ENCODE peak calls at places on chromosomes 7 and 10, in six cellular contexts. One of them, this sample, is unnamed.

GRCh38 chr10:5743736-5744135 is 59.1 kb downstream of the TASOR2 start:
- DNase-seq in upper lobe of right lung: no peak
- DNase-seq in IMR-90: no peak
- DNase-seq in MM.1S: no peak
- DNase-seq in DND-41: no peak
- DNase-seq in aorta: no peak
- DNase-seq in this sample: no peak

GRCh38 chr7:57305192-57305748 is 144.7 kb upstream of the ZNF716 start:
- DNase-seq in upper lobe of right lung: no peak
- DNase-seq in IMR-90: no peak
- DNase-seq in MM.1S: no peak
- DNase-seq in DND-41: peak
- DNase-seq in aorta: no peak
- DNase-seq in this sample: no peak

GRCh38 chr7:105806592-105807266 is 69.7 kb downstream of the ATXN7L1 start:
- DNase-seq in upper lobe of right lung: no peak
- DNase-seq in IMR-90: peak
- DNase-seq in MM.1S: no peak
- DNase-seq in DND-41: no peak
- DNase-seq in aorta: no peak
- DNase-seq in this sample: peak

GRCh38 chr10:102473445-102474331 is 22.3 kb upstream of the C10orf95 start:
- DNase-seq in upper lobe of right lung: no peak
- DNase-seq in IMR-90: no peak
- DNase-seq in MM.1S: no peak
- DNase-seq in DND-41: no peak
- DNase-seq in aorta: no peak
- DNase-seq in this sample: peak

GRCh38 chr10:3906511-3907111 is 121.6 kb upstream of the KLF6 start:
- DNase-seq in upper lobe of right lung: no peak
- DNase-seq in IMR-90: peak
- DNase-seq in MM.1S: no peak
- DNase-seq in DND-41: no peak
- DNase-seq in aorta: no peak
- DNase-seq in this sample: no peak

GRCh38 chr7:50142421-50143113 is 49.5 kb upstream of the ZPBP start:
- DNase-seq in upper lobe of right lung: no peak
- DNase-seq in IMR-90: peak
- DNase-seq in MM.1S: peak
- DNase-seq in DND-41: peak
- DNase-seq in aorta: no peak
- DNase-seq in this sample: peak

GRCh38 chr7:157558516-157558874 is 221.7 kb downstream of the DNAJB6 start:
- DNase-seq in upper lobe of right lung: peak
- DNase-seq in IMR-90: no peak
- DNase-seq in MM.1S: no peak
- DNase-seq in DND-41: no peak
- DNase-seq in aorta: peak
- DNase-seq in this sample: no peak

GRCh38 chr10:101818958-101819633 is 852 bp upstream of the OGA start:
- DNase-seq in upper lobe of right lung: peak
- DNase-seq in IMR-90: no peak
- DNase-seq in MM.1S: peak
- DNase-seq in DND-41: no peak
- DNase-seq in aorta: no peak
- DNase-seq in this sample: peak

GRCh38 chr10:95196053-95196452 is 2.0 kb downstream of the ACSM6 start:
- DNase-seq in upper lobe of right lung: no peak
- DNase-seq in IMR-90: peak
- DNase-seq in MM.1S: no peak
- DNase-seq in DND-41: no peak
- DNase-seq in aorta: no peak
- DNase-seq in this sample: no peak

GRCh38 chr10:72858103-72858502 is 35.4 kb upstream of the OIT3 start:
- DNase-seq in upper lobe of right lung: no peak
- DNase-seq in IMR-90: no peak
- DNase-seq in MM.1S: no peak
- DNase-seq in DND-41: no peak
- DNase-seq in aorta: no peak
- DNase-seq in this sample: no peak

GRCh38 chr10:103654925-103655324 is 161.4 kb downstream of the NEURL1 start:
- DNase-seq in upper lobe of right lung: no peak
- DNase-seq in IMR-90: no peak
- DNase-seq in MM.1S: no peak
- DNase-seq in DND-41: no peak
- DNase-seq in aorta: no peak
- DNase-seq in this sample: no peak

GRCh38 chr10:43851030-43851429 is 202.3 kb upstream of the ZNF32 start:
- DNase-seq in upper lobe of right lung: no peak
- DNase-seq in IMR-90: no peak
- DNase-seq in MM.1S: no peak
- DNase-seq in DND-41: no peak
- DNase-seq in aorta: no peak
- DNase-seq in this sample: no peak

GRCh38 chr7:96532428-96532922 is 177.2 kb downstream of the SEM1 start:
- DNase-seq in upper lobe of right lung: no peak
- DNase-seq in IMR-90: no peak
- DNase-seq in MM.1S: no peak
- DNase-seq in DND-41: no peak
- DNase-seq in aorta: no peak
- DNase-seq in this sample: no peak

GRCh38 chr7:142720981-142721380 is 28.3 kb upstream of the PRSS1 start:
- DNase-seq in upper lobe of right lung: no peak
- DNase-seq in IMR-90: no peak
- DNase-seq in MM.1S: no peak
- DNase-seq in DND-41: no peak
- DNase-seq in aorta: no peak
- DNase-seq in this sample: no peak

GRCh38 chr7:121395961-121396757 is at the start of gene FAM3C:
- DNase-seq in upper lobe of right lung: peak
- DNase-seq in IMR-90: peak
- DNase-seq in MM.1S: peak
- DNase-seq in DND-41: peak
- DNase-seq in aorta: peak
- DNase-seq in this sample: peak

GRCh38 chr7:121392277-121393004 is 3.7 kb downstream of the FAM3C start:
- DNase-seq in upper lobe of right lung: no peak
- DNase-seq in IMR-90: no peak
- DNase-seq in MM.1S: no peak
- DNase-seq in DND-41: no peak
- DNase-seq in aorta: no peak
- DNase-seq in this sample: no peak

GRCh38 chr7:121395494-121395960 is 581 bp downstream of the FAM3C start:
- DNase-seq in upper lobe of right lung: no peak
- DNase-seq in IMR-90: peak
- DNase-seq in MM.1S: peak
- DNase-seq in DND-41: peak
- DNase-seq in aorta: no peak
- DNase-seq in this sample: peak

GRCh38 chr7:121393005-121393366 is 3.1 kb downstream of the FAM3C start:
- DNase-seq in upper lobe of right lung: no peak
- DNase-seq in IMR-90: no peak
- DNase-seq in MM.1S: no peak
- DNase-seq in DND-41: no peak
- DNase-seq in aorta: no peak
- DNase-seq in this sample: no peak

DNA sequence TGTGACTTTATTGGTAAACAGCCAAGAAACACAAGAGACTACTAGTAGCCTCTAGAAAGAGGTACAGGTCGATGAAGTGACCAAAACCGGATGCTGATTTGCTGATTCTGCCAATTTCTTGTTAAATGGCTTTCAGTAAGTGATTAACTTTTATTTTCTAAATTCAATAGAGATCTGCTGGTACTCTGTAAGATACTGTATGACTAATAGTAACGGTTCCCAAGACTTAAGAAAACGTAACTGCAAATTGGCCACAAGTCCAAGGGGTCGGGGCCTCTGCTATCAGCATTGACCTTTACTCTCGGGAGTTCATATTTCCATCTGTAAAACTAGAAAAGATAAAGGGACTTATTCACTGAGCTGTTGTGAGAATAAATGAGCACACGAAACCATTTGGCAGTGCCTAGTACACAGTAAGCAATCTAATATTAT is 1.4 kb downstream of the FAM3C start:
- DNase-seq in upper lobe of right lung: no peak
- DNase-seq in IMR-90: no peak
- DNase-seq in MM.1S: peak
- DNase-seq in DND-41: no peak
- DNase-seq in aorta: no peak
- DNase-seq in this sample: no peak
- H3K27ac ChIP-seq in upper lobe of right lung: no peak
- H3K27ac ChIP-seq in IMR-90: no peak
- H3K27ac ChIP-seq in MM.1S: peak
- H3K27ac ChIP-seq in DND-41: no peak
- H3K27ac ChIP-seq in aorta: no peak
- H3K27ac ChIP-seq in this sample: peak

DNA sequence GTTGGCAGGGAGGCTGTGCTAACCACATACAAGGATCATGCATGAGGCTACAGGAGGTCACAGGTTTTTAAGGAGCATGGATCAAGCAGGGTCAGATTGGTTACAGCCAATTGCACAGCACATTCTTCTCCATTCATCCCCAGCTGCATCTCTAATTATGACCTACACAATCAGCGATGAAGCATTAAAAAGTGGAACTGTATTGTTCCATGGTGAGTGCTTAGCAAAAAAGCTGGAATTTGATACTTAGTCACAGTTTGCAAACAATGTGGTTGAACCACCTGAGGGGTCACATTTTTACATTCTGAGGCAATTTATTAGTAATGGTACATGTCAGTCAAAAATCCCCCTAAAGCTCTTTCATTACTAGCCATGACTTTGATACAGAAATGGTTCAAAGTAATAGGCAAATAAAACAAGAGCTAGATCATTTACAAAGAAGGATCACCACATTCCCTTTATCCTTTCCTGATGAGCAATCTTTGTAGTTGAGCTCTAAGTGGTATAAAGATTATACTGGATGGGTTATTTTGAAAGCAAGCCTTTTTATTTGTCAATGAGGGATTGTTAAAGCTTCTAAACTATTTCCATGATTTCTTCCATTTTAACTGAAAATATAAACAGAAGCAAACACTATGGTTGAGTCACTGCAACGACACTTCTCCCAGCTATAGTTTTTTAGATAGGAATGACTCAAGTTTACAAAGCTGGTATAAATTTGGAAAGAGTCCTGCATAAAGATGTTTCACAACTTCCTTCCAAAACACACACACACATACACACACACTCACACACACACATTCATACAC is 217.8 kb upstream of the SEMA3A start:
- DNase-seq in upper lobe of right lung: no peak
- DNase-seq in IMR-90: peak
- DNase-seq in MM.1S: no peak
- DNase-seq in DND-41: no peak
- DNase-seq in aorta: no peak
- DNase-seq in this sample: no peak
- H3K4me3 ChIP-seq in upper lobe of right lung: no peak
- H3K4me3 ChIP-seq in IMR-90: peak
- H3K4me3 ChIP-seq in MM.1S: no peak
- H3K4me3 ChIP-seq in DND-41: no peak
- H3K4me3 ChIP-seq in aorta: no peak
- H3K4me3 ChIP-seq in this sample: no peak

GRCh38 chr7:23065974-23066373 is 39.6 kb upstream of the KLHL7 start:
- DNase-seq in upper lobe of right lung: no peak
- DNase-seq in IMR-90: peak
- DNase-seq in MM.1S: no peak
- DNase-seq in DND-41: no peak
- DNase-seq in aorta: no peak
- DNase-seq in this sample: no peak
- H3K27ac ChIP-seq in upper lobe of right lung: no peak
- H3K27ac ChIP-seq in IMR-90: no peak
- H3K27ac ChIP-seq in MM.1S: no peak
- H3K27ac ChIP-seq in DND-41: no peak
- H3K27ac ChIP-seq in aorta: no peak
- H3K27ac ChIP-seq in this sample: no peak

DNA sequence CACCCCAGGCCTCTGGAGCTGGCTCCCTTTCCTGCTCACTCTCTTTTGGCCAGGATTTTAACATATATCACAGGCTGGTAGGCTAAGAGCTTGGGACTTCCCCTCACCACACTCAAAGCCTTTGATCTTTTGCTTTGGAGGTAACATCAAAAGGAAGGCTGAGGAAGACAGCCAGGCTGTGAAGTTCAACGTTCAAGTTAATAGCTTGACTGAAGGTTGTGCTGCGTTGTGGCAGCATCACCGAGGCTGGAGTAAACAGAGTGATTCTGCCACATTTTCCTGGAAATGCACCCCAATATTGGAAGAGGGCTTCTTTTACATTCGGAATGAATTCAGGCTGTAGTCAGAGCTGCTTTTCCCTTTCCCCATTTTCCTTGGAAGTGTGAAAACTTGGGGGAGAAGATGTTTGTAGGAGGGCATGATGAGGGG is 57.3 kb downstream of the TCF7L2 start:
- DNase-seq in upper lobe of right lung: no peak
- DNase-seq in IMR-90: no peak
- DNase-seq in MM.1S: peak
- DNase-seq in DND-41: peak
- DNase-seq in aorta: no peak
- DNase-seq in this sample: peak
- H3K4me3 ChIP-seq in upper lobe of right lung: no peak
- H3K4me3 ChIP-seq in IMR-90: no peak
- H3K4me3 ChIP-seq in MM.1S: no peak
- H3K4me3 ChIP-seq in DND-41: peak
- H3K4me3 ChIP-seq in aorta: no peak
- H3K4me3 ChIP-seq in this sample: peak

GRCh38 chr10:7610651-7611389 is 55.9 kb downstream of the ITIH5 start:
- DNase-seq in upper lobe of right lung: no peak
- DNase-seq in IMR-90: peak
- DNase-seq in MM.1S: no peak
- DNase-seq in DND-41: no peak
- DNase-seq in aorta: no peak
- DNase-seq in this sample: no peak
- H3K27ac ChIP-seq in upper lobe of right lung: no peak
- H3K27ac ChIP-seq in IMR-90: peak
- H3K27ac ChIP-seq in MM.1S: no peak
- H3K27ac ChIP-seq in DND-41: no peak
- H3K27ac ChIP-seq in aorta: no peak
- H3K27ac ChIP-seq in this sample: no peak

GRCh38 chr7:80150621-80151273 is 16.1 kb downstream of the GNAI1 start:
- DNase-seq in upper lobe of right lung: no peak
- DNase-seq in IMR-90: peak
- DNase-seq in MM.1S: no peak
- DNase-seq in DND-41: no peak
- DNase-seq in aorta: no peak
- DNase-seq in this sample: no peak
- H3K4me3 ChIP-seq in upper lobe of right lung: no peak
- H3K4me3 ChIP-seq in IMR-90: no peak
- H3K4me3 ChIP-seq in MM.1S: no peak
- H3K4me3 ChIP-seq in DND-41: no peak
- H3K4me3 ChIP-seq in aorta: no peak
- H3K4me3 ChIP-seq in this sample: no peak

This sample was measured in naive thymus-derived CD4-positive, alpha-beta T cell.